ENCODE peak calls at places on chromosome 5, in eight cellular contexts. G is kidney epithelial cell, F is neuronal stem cell, S is amniotic stem cell, H is lower lobe of right lung, X is endothelial cell, M is left colon, J is cardiac fibroblast. N is an unnamed sample.

GRCh38 chr5:138963763-138964371 is 88.7 kb upstream of the LRRTM2 start:
- DNase-seq in G (no peak), F (peak; percentile 81), S (no peak), H (no peak), X (no peak), M (no peak), J (no peak), N (no peak)

GRCh38 chr5:69454460-69455249 is 37.9 kb upstream of the OCLN start:
- DNase-seq in G (no peak), F (no peak), S (no peak), H (peak; percentile 56), X (no peak), M (peak; percentile 46), J (no peak), N (no peak)

GRCh38 chr5:111254613-111255012 is 30.4 kb downstream of the CAMK4 start:
- DNase-seq in G (no peak), F (no peak), S (no peak), H (no peak), X (no peak), M (no peak), J (peak; percentile 42), N (no peak)

GRCh38 chr5:54257366-54258118 is 52.8 kb downstream of the ARL15 start:
- DNase-seq in G (no peak), F (no peak), S (no peak), H (no peak), X (no peak), M (no peak), J (no peak), N (no peak)

GRCh38 chr5:106397700-106398099 is 1273.0 kb downstream of the EFNA5 start:
- DNase-seq in G (peak; percentile 82), F (no peak), S (peak; percentile 74), H (no peak), X (no peak), M (no peak), J (peak; percentile 98), N (peak; percentile 71)

GRCh38 chr5:152499816-152500575 is 94.9 kb upstream of the NMUR2 start:
- DNase-seq in G (no peak), F (no peak), S (no peak), H (no peak), X (no peak), M (no peak), J (no peak), N (no peak)

GRCh38 chr5:77256406-77256805 is 45.9 kb downstream of the PDE8B start:
- DNase-seq in G (no peak), F (no peak), S (no peak), H (no peak), X (no peak), M (no peak), J (no peak), N (no peak)

GRCh38 chr5:172533058-172533398 is 78.7 kb upstream of the SH3PXD2B start:
- DNase-seq in G (no peak), F (no peak), S (no peak), H (no peak), X (no peak), M (no peak), J (no peak), N (no peak)

GRCh38 chr5:166772770-166773169 is 1518.7 kb upstream of the WWC1 start:
- DNase-seq in G (peak; percentile 12), F (no peak), S (no peak), H (no peak), X (no peak), M (no peak), J (peak; percentile 88), N (no peak)

GRCh38 chr5:6193315-6193714 is 185.0 kb downstream of the MED10 start:
- DNase-seq in G (no peak), F (no peak), S (no peak), H (no peak), X (no peak), M (no peak), J (no peak), N (no peak)

GRCh38 chr5:90488791-90489190 is 14.1 kb downstream of the POLR3G start:
- DNase-seq in G (no peak), F (no peak), S (no peak), H (no peak), X (no peak), M (no peak), J (peak; percentile 68), N (no peak)

GRCh38 chr5:144121577-144121976 is 48.9 kb downstream of the YIPF5 start:
- DNase-seq in G (no peak), F (no peak), S (no peak), H (no peak), X (no peak), M (no peak), J (peak; percentile 13), N (no peak)

GRCh38 chr5:125575561-125576504 is 829.4 kb upstream of the ZNF608 start:
- DNase-seq in G (no peak), F (peak; percentile 37), S (no peak), H (no peak), X (no peak), M (peak; percentile 74), J (no peak), N (no peak)

GRCh38 chr5:38257236-38258036 is 923 bp upstream of the EGFLAM start:
- DNase-seq in G (no peak), F (peak; percentile 32), S (no peak), H (no peak), X (peak; percentile 12), M (no peak), J (no peak), N (no peak)

GRCh38 chr5:147857302-147858129 is 21.0 kb upstream of the SCGB3A2 start:
- DNase-seq in G (peak; percentile 19), F (peak; percentile 76), S (peak; percentile 35), H (peak; percentile 47), X (peak; percentile 65), M (peak; percentile 34), J (peak; percentile 82), N (peak; percentile 49)

GRCh38 chr5:140417235-140417634 is 15.6 kb downstream of the ANKHD1 start:
- DNase-seq in G (no peak), F (no peak), S (no peak), H (no peak), X (no peak), M (no peak), J (no peak), N (no peak)

GRCh38 chr5:55411881-55412280 is 104.1 kb downstream of the MTREX start:
- DNase-seq in G (no peak), F (no peak), S (no peak), H (no peak), X (no peak), M (no peak), J (no peak), N (no peak)

GRCh38 chr5:165616550-165617430 is 2111.4 kb downstream of the MAT2B start:
- DNase-seq in G (no peak), F (no peak), S (no peak), H (no peak), X (no peak), M (no peak), J (no peak), N (no peak)

N was measured in HFF-Myc.